ENCODE peak calls at places on chromosomes 1 and 21, in ten cellular contexts. L, M, D, A, K, V, N, X, U and J are unnamed samples.
A peak's percentile ranks its signal among the peaks of the same experiment; 100 is the strongest.

GRCh38 chr1:8026153-8026975 is at the start of gene ERRFI1:
- DNase-seq in L (peak; percentile 92), M (peak; percentile 95), D (peak; percentile 99), A (peak; percentile 98), K (peak; percentile 98), V (peak; percentile 100), N (peak; percentile 74), X (peak; percentile 93), U (peak; percentile 93), J (peak; percentile 75)

GRCh38 chr1:219405531-219406331 is 207.2 kb downstream of the ZC3H11B start:
- DNase-seq in L (no peak), M (no peak), D (no peak), A (no peak), K (no peak), V (no peak), N (no peak), X (no peak), U (no peak), J (no peak)

GRCh38 chr1:45815667-45816458 is 12.5 kb downstream of the MAST2 start:
- DNase-seq in L (no peak), M (no peak), D (no peak), A (no peak), K (peak; percentile 23), V (no peak), N (peak; percentile 29), X (peak; percentile 39), U (no peak), J (no peak)

GRCh38 chr1:77026126-77026525 is 158.8 kb downstream of the ST6GALNAC5 start:
- DNase-seq in L (no peak), M (no peak), D (no peak), A (no peak), K (no peak), V (no peak), N (no peak), X (no peak), U (no peak), J (no peak)

GRCh38 chr1:199054706-199055105 is 415.9 kb downstream of the PTPRC start:
- DNase-seq in L (no peak), M (no peak), D (no peak), A (no peak), K (no peak), V (no peak), N (no peak), X (no peak), U (no peak), J (no peak)

GRCh38 chr1:63024132-63024531 is 240.2 kb downstream of the ATG4C start:
- DNase-seq in L (no peak), M (no peak), D (no peak), A (no peak), K (no peak), V (no peak), N (no peak), X (peak; percentile 0), U (no peak), J (no peak)

GRCh38 chr21:25569084-25569483 is 38.2 kb downstream of the MRPL39 start:
- DNase-seq in L (no peak), M (no peak), D (no peak), A (no peak), K (no peak), V (no peak), N (no peak), X (peak; percentile 56), U (no peak), J (no peak)

GRCh38 chr21:17783816-17784598 is 35.1 kb downstream of the C21orf91 start:
- DNase-seq in L (no peak), M (no peak), D (no peak), A (no peak), K (no peak), V (no peak), N (no peak), X (no peak), U (no peak), J (no peak)

GRCh38 chr1:206589206-206589605 is 23.1 kb downstream of the EIF2D start:
- DNase-seq in L (no peak), M (peak; percentile 48), D (peak; percentile 84), A (no peak), K (peak; percentile 96), V (no peak), N (peak; percentile 28), X (peak; percentile 97), U (peak; percentile 45), J (no peak)

GRCh38 chr1:48661726-48662483 is 114.8 kb downstream of the BEND5 start:
- DNase-seq in L (no peak), M (no peak), D (no peak), A (no peak), K (no peak), V (no peak), N (no peak), X (no peak), U (no peak), J (no peak)

GRCh38 chr1:109768700-109769325 is 5.1 kb upstream of the EPS8L3 start:
- DNase-seq in L (no peak), M (peak; percentile 31), D (peak; percentile 45), A (no peak), K (no peak), V (no peak), N (no peak), X (no peak), U (no peak), J (no peak)

GRCh38 chr1:185934476-185935189 is 200.4 kb downstream of the HMCN1 start:
- DNase-seq in L (no peak), M (no peak), D (no peak), A (no peak), K (peak; percentile 71), V (no peak), N (no peak), X (peak; percentile 79), U (no peak), J (no peak)

GRCh38 chr1:228464487-228464983 is 22.6 kb upstream of the RNF187 start:
- DNase-seq in L (peak; percentile 47), M (peak; percentile 62), D (peak; percentile 87), A (peak; percentile 96), K (peak; percentile 85), V (no peak), N (no peak), X (peak; percentile 81), U (peak; percentile 76), J (no peak)

GRCh38 chr1:143497374-143497747 is 474.4 kb downstream of the FAM72C start:
- DNase-seq in L (no peak), M (peak; percentile 5), D (peak; percentile 58), A (peak; percentile 8), K (no peak), V (no peak), N (no peak), X (no peak), U (no peak), J (no peak)

GRCh38 chr1:40612345-40612831 is 53.1 kb downstream of the RIMS3 start:
- DNase-seq in L (peak; percentile 81), M (peak; percentile 50), D (no peak), A (peak; percentile 74), K (peak; percentile 79), V (peak; percentile 74), N (peak; percentile 25), X (peak; percentile 52), U (peak; percentile 74), J (peak; percentile 27)

GRCh38 chr1:244731651-244732050 is 78.7 kb downstream of the DESI2 start:
- DNase-seq in L (no peak), M (no peak), D (no peak), A (no peak), K (no peak), V (no peak), N (no peak), X (no peak), U (no peak), J (no peak)

GRCh38 chr1:42432714-42433113 is 23.1 kb downstream of the ZMYND12 start:
- DNase-seq in L (no peak), M (no peak), D (no peak), A (no peak), K (no peak), V (no peak), N (no peak), X (no peak), U (no peak), J (no peak)

GRCh38 chr21:36254106-36254941 is 65.7 kb upstream of the MORC3 start:
- DNase-seq in L (no peak), M (no peak), D (no peak), A (peak; percentile 50), K (no peak), V (no peak), N (no peak), X (peak; percentile 37), U (no peak), J (no peak)
- H3K27ac ChIP-seq in L (no peak overlapping the region), M (no peak overlapping the region), D (no peak overlapping the region), A (peak overlapping the region; percentile 25), K (no peak overlapping the region), V (no peak overlapping the region), N (no peak overlapping the region), X (no peak overlapping the region), U (no peak overlapping the region), J (no peak overlapping the region)

GRCh38 chr1:223228931-223229528 is 86.0 kb upstream of the TLR5 start:
- DNase-seq in L (no peak), M (no peak), D (no peak), A (no peak), K (no peak), V (no peak), N (no peak), X (no peak), U (no peak), J (no peak)
- H3K4me1 ChIP-seq in L (no peaks in the 10 kb centered on the region), M (peaks cover 15% of the 10 kb centered on the region), D (no peaks in the 10 kb centered on the region), A (no peaks in the 10 kb centered on the region), K (no peaks in the 10 kb centered on the region), V (peaks cover 6% of the 10 kb centered on the region), N (peaks cover 32% of the 10 kb centered on the region), X (peaks cover 18% of the 10 kb centered on the region), U (no peaks in the 10 kb centered on the region), J (peaks cover 8% of the 10 kb centered on the region)

DNA sequence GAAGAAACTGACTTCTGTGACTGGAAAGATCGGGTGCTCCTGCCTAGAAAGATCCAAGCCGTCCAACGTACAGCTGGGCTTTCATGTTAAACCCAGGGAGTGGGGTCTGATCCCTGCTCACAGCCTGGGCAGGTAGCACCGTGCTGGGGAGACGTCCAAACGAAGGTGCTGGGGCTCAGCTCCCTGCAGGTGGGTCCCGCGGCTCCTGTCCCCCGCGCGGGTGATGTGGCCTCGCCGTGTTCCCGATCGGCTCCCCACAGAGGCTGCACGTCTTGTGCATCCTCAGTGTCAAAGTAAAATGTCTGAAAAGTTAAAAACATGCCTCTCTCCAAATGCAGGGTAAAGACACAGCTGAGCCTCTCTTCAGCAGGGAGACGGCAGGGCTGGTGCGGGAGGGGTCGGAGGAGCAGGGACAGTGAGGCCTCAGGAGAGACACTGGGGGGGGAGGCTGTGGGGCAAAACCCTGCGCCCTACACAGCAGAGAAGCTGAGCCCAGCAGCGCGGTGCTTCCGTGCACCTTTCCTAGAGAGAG is 40.1 kb upstream of the COL6A2 start:
- DNase-seq in L (no peak), M (no peak), D (peak; percentile 68), A (no peak), K (no peak), V (no peak), N (no peak), X (no peak), U (no peak), J (no peak)
- H3K27ac ChIP-seq in L (peak overlapping the region; percentile 25), M (no peak overlapping the region), D (no peak overlapping the region), A (no peak overlapping the region), K (peak overlapping the region; percentile 60), V (no peak overlapping the region), N (no peak overlapping the region), X (peak overlapping the region; percentile 99), U (peak overlapping the region; percentile 83), J (peak overlapping the region; percentile 98)

GRCh38 chr1:30882678-30883388 is 25.7 kb downstream of the SDC3 start:
- DNase-seq in L (no peak), M (no peak), D (no peak), A (no peak), K (no peak), V (no peak), N (no peak), X (no peak), U (no peak), J (no peak)
- H3K4me1 ChIP-seq in L (no peaks in the 10 kb centered on the region), M (peaks cover 24% of the 10 kb centered on the region), D (peaks cover under 1% of the 10 kb centered on the region), A (peaks cover 32% of the 10 kb centered on the region), K (peaks cover 15% of the 10 kb centered on the region), V (peaks cover 27% of the 10 kb centered on the region), N (no peaks in the 10 kb centered on the region), X (peaks cover 38% of the 10 kb centered on the region), U (peaks cover 28% of the 10 kb centered on the region), J (peaks cover 85% of the 10 kb centered on the region)

GRCh38 chr21:39445339-39446269 is at the start of gene LCA5L:
- DNase-seq in L (peak; percentile 76), M (peak; percentile 95), D (peak; percentile 96), A (peak; percentile 97), K (peak; percentile 94), V (peak; percentile 100), N (peak; percentile 54), X (peak; percentile 81), U (peak; percentile 90), J (peak; percentile 55)
- H3K27ac ChIP-seq in L (peak within 1 kb of the TSS; percentile 93), M (peak within 1 kb of the TSS; percentile 88), D (peak within 1 kb of the TSS; percentile 96), A (peak within 1 kb of the TSS; percentile 87), K (peak within 1 kb of the TSS; percentile 100), V (peak within 1 kb of the TSS; percentile 95), N (peak within 1 kb of the TSS; percentile 75), X (peak within 1 kb of the TSS; percentile 95), U (peak within 1 kb of the TSS; percentile 85), J (peak within 1 kb of the TSS; percentile 90)